ENCODE peak calls at places on chromosome 4, in seven cellular contexts. E, A, C, M, X, S and U are unnamed samples.

GRCh38 chr4:78310056-78310731 is 241.4 kb upstream of the ANXA3 start:
- DNase-seq in X (no peak), S (no peak), C (peak), A (no peak), M (no peak), E (no peak), U (no peak)

GRCh38 chr4:132001542-132001941 is 1147.6 kb upstream of the PCDH10 start:
- DNase-seq in A (no peak), E (no peak), M (no peak), X (peak), S (peak), C (no peak), U (peak)

GRCh38 chr4:187064033-187064432 is 340.4 kb upstream of the FAT1 start:
- DNase-seq in E (no peak), M (no peak), C (no peak), A (no peak), X (no peak), S (no peak), U (no peak)

GRCh38 chr4:4388836-4389575 is 2.1 kb downstream of the NSG1 start:
- DNase-seq in X (no peak), M (no peak), S (no peak), A (no peak), C (no peak), E (no peak), U (no peak)

GRCh38 chr4:19927381-19927780 is 324.3 kb upstream of the SLIT2 start:
- DNase-seq in E (no peak), M (no peak), C (no peak), A (no peak), X (peak), S (peak), U (no peak)

GRCh38 chr4:73713650-73714049 is 26.7 kb upstream of the CXCL8 start:
- DNase-seq in X (no peak), E (no peak), S (no peak), C (no peak), M (no peak), A (no peak), U (no peak)

GRCh38 chr4:48774760-48775398 is 5.2 kb downstream of the FRYL start:
- DNase-seq in E (no peak), A (no peak), M (no peak), S (no peak), X (no peak), C (no peak), U (no peak)

GRCh38 chr4:138291431-138291830 is 49.3 kb upstream of the SLC7A11 start:
- DNase-seq in S (no peak), A (no peak), E (no peak), C (no peak), X (no peak), M (no peak), U (no peak)

GRCh38 chr4:81337211-81337610 is 122.2 kb upstream of the PRKG2 start:
- DNase-seq in A (no peak), E (no peak), X (no peak), C (no peak), M (no peak), S (no peak), U (no peak)

GRCh38 chr4:25703731-25704388 is 48.2 kb downstream of the SLC34A2 start:
- DNase-seq in E (no peak), S (no peak), C (no peak), X (peak), M (no peak), A (no peak), U (no peak)

GRCh38 chr4:91471280-91471679 is 832.5 kb upstream of the GRID2 start:
- DNase-seq in A (no peak), X (no peak), M (no peak), E (no peak), C (no peak), S (no peak), U (no peak)

GRCh38 chr4:76407440-76408119 is 13.4 kb downstream of the CCDC158 start:
- DNase-seq in S (no peak), A (no peak), E (no peak), X (peak), C (no peak), M (no peak), U (no peak)

GRCh38 chr4:104983615-104984179 is 163.0 kb upstream of the TET2 start:
- DNase-seq in S (no peak), A (no peak), C (no peak), M (no peak), E (no peak), X (no peak), U (no peak)

GRCh38 chr4:176883108-176883550 is 90.4 kb upstream of the VEGFC start:
- DNase-seq in E (peak), M (no peak), A (no peak), C (no peak), X (peak), S (peak), U (no peak)

GRCh38 chr4:22190855-22191254 is 242.3 kb upstream of the KCNIP4 start:
- DNase-seq in S (peak), X (peak), E (no peak), C (no peak), A (no peak), M (no peak), U (peak)

GRCh38 chr4:32884198-32884597 is 2164.0 kb downstream of the PCDH7 start:
- DNase-seq in E (no peak), M (no peak), A (no peak), X (peak), S (peak), C (no peak), U (no peak)

GRCh38 chr4:6957148-6957520 is 47.5 kb downstream of the TBC1D14 start:
- DNase-seq in A (no peak), C (no peak), M (no peak), S (peak), E (no peak), X (no peak), U (no peak)

GRCh38 chr4:82865592-82865991 is 25.4 kb downstream of the SEC31A start:
- DNase-seq in E (no peak), C (no peak), X (peak), S (peak), A (no peak), M (no peak), U (no peak)

GRCh38 chr4:140533951-140534480 is 10.0 kb downstream of the ELMOD2 start:
- DNase-seq in C (no peak), X (peak), M (no peak), E (no peak), A (no peak), S (no peak), U (no peak)

GRCh38 chr4:16759781-16760459 is 138.5 kb downstream of the LDB2 start:
- DNase-seq in A (no peak), S (peak), E (no peak), X (no peak), C (no peak), M (no peak), U (no peak)

GRCh38 chr4:155608231-155608885 is 58.3 kb upstream of the GUCY1A1 start:
- DNase-seq in A (no peak), X (no peak), M (no peak), C (no peak), E (no peak), S (no peak), U (no peak)

GRCh38 chr4:40423735-40424134 is 88.6 kb downstream of the CHRNA9 start:
- DNase-seq in C (no peak), X (peak), E (no peak), S (peak), M (no peak), A (no peak), U (no peak)

GRCh38 chr4:101020956-101021355 is 326.4 kb downstream of the PPP3CA start:
- DNase-seq in C (no peak), M (peak), X (peak), A (peak), S (peak), E (no peak), U (peak)

GRCh38 chr4:47203593-47203992 is 172.2 kb downstream of the GABRB1 start:
- DNase-seq in X (no peak), S (no peak), C (no peak), M (no peak), E (no peak), A (no peak), U (no peak)
- H3K4me2 ChIP-seq in X (no peak), S (no peak), C (no peak), M (no peak), E (no peak), A (no peak), U (no peak)

GRCh38 chr4:173436866-173437265 is 38.0 kb upstream of the SCRG1 start:
- DNase-seq in S (no peak), X (peak), M (no peak), A (no peak), C (no peak), E (no peak), U (no peak)
- H3K4me2 ChIP-seq in S (no peak), X (peak), M (no peak), A (no peak), C (no peak), E (no peak), U (no peak)

GRCh38 chr4:52510939-52511583 is 148.0 kb downstream of the USP46 start:
- DNase-seq in C (no peak), E (no peak), S (peak), A (no peak), M (no peak), X (no peak), U (no peak)

GRCh38 chr4:52512291-52512690 is 146.8 kb downstream of the USP46 start:
- DNase-seq in S (no peak), E (no peak), M (no peak), C (no peak), X (no peak), A (no peak), U (no peak)

GRCh38 chr4:52507774-52508173 is 151.3 kb downstream of the USP46 start:
- DNase-seq in S (peak), M (no peak), E (no peak), X (no peak), A (no peak), C (no peak), U (no peak)

DNA sequence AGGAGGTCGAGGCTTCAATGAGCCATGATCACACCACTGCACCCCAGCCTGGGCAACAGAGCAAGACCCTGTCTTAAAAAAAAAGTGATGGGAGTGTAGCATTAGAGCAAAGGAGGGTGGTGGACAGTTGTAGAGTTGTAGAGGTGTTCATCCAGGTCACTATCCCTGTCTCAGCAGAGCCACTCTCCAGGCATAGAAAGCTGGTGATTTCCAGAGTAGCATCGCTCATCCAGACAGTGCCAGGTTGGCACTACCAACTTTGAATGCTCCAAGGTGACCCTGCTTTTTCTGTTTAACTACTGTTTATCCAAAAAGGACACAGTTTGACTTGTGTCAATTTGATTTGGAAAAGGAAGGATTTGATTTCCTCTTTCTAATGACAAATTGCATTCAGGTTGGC is 147.3 kb downstream of the USP46 start:
- DNase-seq in A (no peak), X (no peak), S (no peak), E (no peak), C (no peak), M (no peak), U (no peak)
- H3K4me2 ChIP-seq in A (no peak), X (no peak), S (no peak), E (no peak), C (no peak), M (no peak), U (no peak)

DNA sequence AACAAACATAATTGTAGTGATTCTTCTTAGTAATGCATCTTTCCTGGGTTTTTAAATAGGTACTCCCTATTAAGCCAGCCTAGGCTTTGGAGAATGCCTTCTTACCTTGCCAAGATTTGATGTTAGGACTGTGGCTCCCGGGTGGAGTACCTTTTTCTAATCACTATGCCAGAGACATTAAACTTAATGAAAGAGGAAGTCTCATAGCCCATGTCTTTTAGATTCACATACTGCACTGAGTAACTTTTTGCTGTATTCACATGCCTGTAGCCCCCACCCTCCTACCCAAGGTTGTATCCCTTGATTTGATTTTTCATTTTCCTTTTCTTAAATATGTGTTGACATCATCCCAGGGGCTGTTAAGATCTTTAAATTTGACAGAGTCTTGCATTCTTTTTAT is 104.2 kb upstream of the TLR2 start:
- DNase-seq in A (no peak), M (no peak), X (no peak), S (no peak), E (no peak), C (no peak), U (no peak)
- H3K4me2 ChIP-seq in A (no peak), M (no peak), X (no peak), S (no peak), E (no peak), C (no peak), U (no peak)

DNA sequence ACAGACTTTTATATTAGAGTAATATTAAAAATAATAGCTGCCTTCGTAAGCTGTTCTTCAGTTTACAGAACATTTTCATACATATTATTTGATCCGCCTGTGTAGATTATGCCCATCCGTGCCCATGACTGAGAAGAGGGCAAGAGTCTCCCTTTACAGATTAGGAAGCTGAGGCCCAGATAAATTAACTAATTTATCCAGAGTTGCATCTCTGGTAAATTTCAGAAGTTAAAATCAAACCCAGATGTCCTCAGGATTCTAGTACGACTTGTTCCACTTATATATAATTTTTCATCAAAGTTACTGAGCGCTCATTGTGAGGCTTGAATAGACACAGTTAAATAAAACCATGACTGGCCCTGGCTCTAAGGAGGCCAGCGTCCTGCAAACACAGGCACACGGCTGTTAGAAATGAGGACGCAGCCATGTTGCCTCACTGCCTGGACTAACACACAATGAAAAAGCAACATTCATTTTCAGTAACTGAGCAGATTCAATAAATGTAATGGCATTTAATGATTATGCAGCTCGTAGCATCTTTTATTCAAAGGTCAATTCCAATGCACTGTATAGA is 148.0 kb downstream of the TENM3 start:
- DNase-seq in A (no peak), C (no peak), E (no peak), M (no peak), X (no peak), S (no peak), U (no peak)
- H3K4me2 ChIP-seq in A (no peak), C (no peak), E (no peak), M (no peak), X (no peak), S (no peak), U (no peak)

DNA sequence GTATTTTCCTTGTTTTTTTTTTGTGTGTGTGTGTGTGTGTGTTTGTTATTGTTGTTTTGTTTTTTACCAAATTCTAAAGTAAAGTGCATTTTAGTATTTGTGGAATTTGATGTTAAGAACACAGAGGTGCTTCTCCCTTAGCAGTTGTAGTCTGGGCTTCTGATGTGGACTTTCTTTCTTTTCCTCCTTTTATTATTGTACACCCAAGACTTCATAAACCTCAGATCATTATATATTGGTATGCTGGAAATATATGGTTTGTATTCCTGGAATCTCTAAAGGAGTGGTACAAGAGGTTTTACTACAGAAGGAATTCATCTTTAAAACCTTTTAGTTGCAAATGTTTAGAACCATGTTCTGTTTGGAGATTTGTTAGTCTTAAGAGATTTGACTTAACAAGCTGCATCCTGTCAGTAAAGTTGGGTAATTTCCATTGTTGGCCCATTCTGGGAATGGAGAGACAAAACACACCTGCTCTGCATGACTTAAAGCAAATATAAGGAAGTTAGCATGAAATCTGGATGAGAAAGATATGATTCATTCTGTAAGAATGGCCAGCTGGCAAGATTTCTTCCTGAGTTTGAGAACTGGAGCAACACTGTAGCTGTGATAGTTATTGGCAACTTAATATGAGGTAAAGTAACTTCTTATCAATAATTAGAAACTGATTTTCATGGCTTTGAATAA is 64.0 kb downstream of the SMAD1 start:
- DNase-seq in C (no peak), A (peak), E (peak), M (no peak), S (peak), X (peak), U (peak)
- H3K4me2 ChIP-seq in C (no peak), A (peak), E (peak), M (no peak), S (no peak), X (peak), U (peak)

DNA sequence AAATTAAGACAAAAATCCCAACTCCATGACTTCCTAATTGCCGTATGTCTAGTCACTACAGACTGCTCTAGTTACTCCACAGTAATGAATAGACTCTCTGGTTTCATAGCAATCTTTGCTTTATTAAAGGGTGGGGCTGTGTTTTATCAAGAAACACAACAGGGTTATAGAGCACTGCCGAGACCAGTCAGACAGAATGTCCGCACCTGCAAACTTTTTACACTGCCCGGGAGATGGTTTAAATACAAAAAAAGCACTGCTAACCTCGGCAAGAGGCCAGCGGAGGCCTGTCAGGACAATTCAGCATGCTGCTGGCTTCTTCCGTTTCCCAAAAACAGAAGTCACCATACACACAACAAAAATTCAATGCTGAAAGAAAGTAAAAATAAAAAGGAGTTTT is 67.4 kb downstream of the IRF2 start:
- DNase-seq in A (no peak), C (no peak), M (no peak), X (no peak), S (no peak), E (no peak), U (no peak)
- H3K4me2 ChIP-seq in A (no peak), C (no peak), M (no peak), X (no peak), S (no peak), E (no peak), U (peak)

GRCh38 chr4:126778348-126778747 is 854.4 kb upstream of the INTU start:
- DNase-seq in E (no peak), C (no peak), M (no peak), X (peak), A (peak), S (peak), U (no peak)

GRCh38 chr4:126776361-126776760 is 856.4 kb upstream of the INTU start:
- DNase-seq in C (no peak), X (no peak), E (no peak), A (no peak), M (no peak), S (no peak), U (no peak)

GRCh38 chr4:126777649-126778048 is 855.1 kb upstream of the INTU start:
- DNase-seq in A (no peak), S (peak), M (no peak), E (no peak), X (peak), C (no peak), U (no peak)

GRCh38 chr4:126772662-126773061 is 860.1 kb upstream of the INTU start:
- DNase-seq in S (no peak), E (no peak), X (peak), A (no peak), C (no peak), M (no peak), U (no peak)

DNA sequence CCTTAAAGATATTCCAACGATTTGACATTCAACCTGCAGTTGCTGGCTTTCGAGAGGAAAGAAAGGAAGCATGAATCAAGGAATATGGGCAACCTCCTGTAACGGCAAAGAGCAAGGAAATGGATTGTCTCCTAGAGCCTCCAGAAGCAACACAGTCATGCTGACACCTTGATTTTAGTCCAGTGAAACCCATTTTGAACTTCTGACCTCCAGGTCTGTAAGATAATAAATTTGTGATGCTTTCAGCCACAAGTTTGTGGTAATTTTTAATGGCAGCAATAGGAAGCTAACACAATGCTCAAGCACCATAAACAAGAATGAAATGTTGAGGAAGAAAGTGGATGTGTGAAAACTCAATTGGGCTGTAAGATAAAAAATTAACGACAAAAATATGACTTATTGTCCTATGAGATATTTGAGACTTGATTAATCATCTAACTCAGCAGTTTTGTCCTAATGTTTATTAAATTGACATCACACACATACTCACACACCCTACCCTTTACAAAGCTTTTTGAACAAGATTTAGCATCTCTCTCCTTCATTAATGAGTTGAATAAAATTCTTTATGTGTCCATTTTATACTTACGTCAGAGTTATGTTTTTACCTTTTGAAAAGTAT is 857.2 kb upstream of the INTU start:
- DNase-seq in S (no peak), M (no peak), X (no peak), A (no peak), E (no peak), C (no peak), U (no peak)
- H3K4me2 ChIP-seq in S (no peak), M (no peak), X (no peak), A (no peak), E (no peak), C (no peak), U (peak)